ENCODE peak calls at places on chromosomes 5 and 9, in eight cellular contexts. J, A, Y, G, N, F, D and W are unnamed samples.

GRCh38 chr5:150632305-150633160 is 7.9 kb upstream of the SYNPO start:
- DNase-seq in J (no peak), A (no peak), Y (peak), G (no peak), N (no peak), F (peak), D (no peak), W (no peak)

GRCh38 chr5:66247176-66247960 is 103.3 kb downstream of the SREK1 start:
- DNase-seq in J (no peak), A (no peak), Y (peak), G (no peak), N (no peak), F (peak), D (no peak), W (no peak)

GRCh38 chr9:125413579-125413978 is 152.0 kb downstream of the GAPVD1 start:
- DNase-seq in J (no peak), A (no peak), Y (no peak), G (no peak), N (no peak), F (no peak), D (no peak), W (no peak)

GRCh38 chr5:1246711-1247431 is 21.7 kb downstream of the SLC6A18 start:
- DNase-seq in J (no peak), A (peak), Y (peak), G (no peak), N (no peak), F (no peak), D (no peak), W (no peak)

GRCh38 chr9:78383130-78383529 is 86.2 kb downstream of the PSAT1 start:
- DNase-seq in J (no peak), A (no peak), Y (peak), G (no peak), N (no peak), F (peak), D (no peak), W (no peak)

GRCh38 chr9:79568337-79569084 is 3.3 kb upstream of the TLE4 start:
- DNase-seq in J (peak), A (no peak), Y (peak), G (no peak), N (no peak), F (no peak), D (no peak), W (no peak)

GRCh38 chr5:38479315-38479904 is 77.0 kb downstream of the LIFR start:
- DNase-seq in J (no peak), A (no peak), Y (no peak), G (no peak), N (no peak), F (no peak), D (no peak), W (no peak)

GRCh38 chr9:132049323-132049882 is 30.3 kb downstream of the MED27 start:
- DNase-seq in J (no peak), A (no peak), Y (no peak), G (no peak), N (no peak), F (no peak), D (no peak), W (no peak)

GRCh38 chr9:107711528-107711927 is 222.0 kb upstream of the KLF4 start:
- DNase-seq in J (no peak), A (no peak), Y (peak), G (no peak), N (no peak), F (peak), D (peak), W (no peak)

GRCh38 chr5:160420331-160420610 is 1.4 kb upstream of the PTTG1 start:
- DNase-seq in J (no peak), A (no peak), Y (no peak), G (no peak), N (no peak), F (no peak), D (no peak), W (no peak)

GRCh38 chr5:170269579-170269978 is 28.0 kb downstream of the LCP2 start:
- DNase-seq in J (no peak), A (no peak), Y (no peak), G (peak), N (no peak), F (no peak), D (no peak), W (no peak)

GRCh38 chr9:108074900-108075299 is 585.3 kb upstream of the KLF4 start:
- DNase-seq in J (no peak), A (no peak), Y (no peak), G (no peak), N (no peak), F (no peak), D (no peak), W (no peak)

GRCh38 chr5:133285583-133286021 is 233.8 kb downstream of the HSPA4 start:
- DNase-seq in J (no peak), A (no peak), Y (peak), G (no peak), N (no peak), F (peak), D (no peak), W (no peak)

GRCh38 chr5:80125962-80126480 is 90.9 kb downstream of the THBS4 start:
- DNase-seq in J (no peak), A (no peak), Y (no peak), G (no peak), N (no peak), F (peak), D (no peak), W (no peak)

GRCh38 chr9:111483419-111483861 is 743 bp downstream of the ECPAS start:
- DNase-seq in J (peak), A (no peak), Y (no peak), G (peak), N (no peak), F (peak), D (no peak), W (no peak)

GRCh38 chr5:54873696-54874095 is 111.7 kb downstream of the ESM1 start:
- DNase-seq in J (no peak), A (no peak), Y (no peak), G (no peak), N (no peak), F (no peak), D (no peak), W (no peak)

GRCh38 chr5:76527685-76528161 is 95.5 kb downstream of the F2RL2 start:
- DNase-seq in J (no peak), A (no peak), Y (no peak), G (no peak), N (no peak), F (no peak), D (no peak), W (no peak)

GRCh38 chr5:17127743-17128231 is 89.6 kb upstream of the BASP1 start:
- DNase-seq in J (no peak), A (no peak), Y (peak), G (no peak), N (no peak), F (peak), D (no peak), W (no peak)

GRCh38 chr9:136182850-136183422 is 22.0 kb downstream of the LHX3 start:
- DNase-seq in J (no peak), A (no peak), Y (no peak), G (no peak), N (no peak), F (no peak), D (no peak), W (no peak)

GRCh38 chr9:72596451-72597180 is 75.2 kb downstream of the TMC1 start:
- DNase-seq in J (no peak), A (no peak), Y (no peak), G (no peak), N (no peak), F (no peak), D (no peak), W (no peak)

GRCh38 chr5:143244990-143245389 is 158.5 kb downstream of the NR3C1 start:
- DNase-seq in J (no peak), A (no peak), Y (no peak), G (no peak), N (no peak), F (no peak), D (no peak), W (no peak)

GRCh38 chr5:111384220-111384619 is 128.1 kb downstream of the STARD4 start:
- DNase-seq in J (no peak), A (no peak), Y (no peak), G (no peak), N (no peak), F (no peak), D (no peak), W (no peak)

GRCh38 chr9:117448066-117448465 is 33.2 kb upstream of the ASTN2 start:
- DNase-seq in J (no peak), A (no peak), Y (no peak), G (no peak), N (no peak), F (no peak), D (no peak), W (no peak)

GRCh38 chr5:75054110-75054930 is 2.0 kb upstream of the GCNT4 start:
- DNase-seq in J (no peak), A (no peak), Y (no peak), G (no peak), N (peak), F (peak), D (no peak), W (peak)

GRCh38 chr5:92017786-92018185 is 634.7 kb upstream of the ARRDC3 start:
- DNase-seq in J (no peak), A (no peak), Y (peak), G (no peak), N (no peak), F (peak), D (no peak), W (no peak)